ENCODE peak calls at places on chromosomes 12 and 14, in four cellular contexts. Z is lower leg skin, X is fibroblast of mammary gland, F is psoas muscle. W is an unnamed sample.

GRCh38 chr14:87255046-87255445 is 737.9 kb downstream of the GALC start:
- DNase-seq in Z (no peak), X (no peak), F (no peak), W (no peak)

GRCh38 chr14:41761204-41761603 is 154.5 kb downstream of the LRFN5 start:
- DNase-seq in Z (no peak), X (no peak), F (no peak), W (no peak)

GRCh38 chr12:7868391-7868790 is 4.3 kb downstream of the SLC2A14 start:
- DNase-seq in Z (no peak), X (peak), F (no peak), W (no peak)

GRCh38 chr14:75634848-75635247 is 25.8 kb downstream of the ERG28 start:
- DNase-seq in Z (no peak), X (no peak), F (no peak), W (no peak)

GRCh38 chr14:91058017-91058675 is 2.3 kb downstream of the RPS6KA5 start:
- DNase-seq in Z (no peak), X (peak), F (no peak), W (no peak)

GRCh38 chr12:62854024-62854423 is 80.9 kb downstream of the PPM1H start:
- DNase-seq in Z (no peak), X (no peak), F (no peak), W (no peak)

GRCh38 chr12:22459872-22460490 is 84.4 kb downstream of the C2CD5 start:
- DNase-seq in Z (no peak), X (peak), F (no peak), W (no peak)

GRCh38 chr12:108650083-108650482 is 16.4 kb upstream of the SELPLG start:
- DNase-seq in Z (no peak), X (no peak), F (no peak), W (no peak)

GRCh38 chr14:82689948-82690347 is 1156.3 kb upstream of the SEL1L start:
- DNase-seq in Z (no peak), X (no peak), F (no peak), W (no peak)

GRCh38 chr12:57460457-57461325 is 1.1 kb downstream of the GLI1 start:
- DNase-seq in Z (no peak), X (no peak), F (no peak), W (peak)

GRCh38 chr12:56115329-56115728 is 1.1 kb upstream of the RPL41 start:
- DNase-seq in Z (no peak), X (peak), F (peak), W (no peak)

GRCh38 chr14:59133202-59133601 is 55.3 kb upstream of the DAAM1 start:
- DNase-seq in Z (no peak), X (peak), F (no peak), W (no peak)

GRCh38 chr14:77006127-77006526 is 22.4 kb downstream of the IRF2BPL start:
- DNase-seq in Z (no peak), X (no peak), F (no peak), W (no peak)

GRCh38 chr12:70739741-70740140 is 102.5 kb upstream of the PTPRB start:
- DNase-seq in Z (no peak), X (no peak), F (no peak), W (no peak)

GRCh38 chr12:43898474-43898873 is 62.6 kb downstream of the TMEM117 start:
- DNase-seq in Z (no peak), X (no peak), F (no peak), W (no peak)

GRCh38 chr14:20774258-20774657 is 6.1 kb downstream of the EDDM3B start:
- DNase-seq in Z (no peak), X (no peak), F (no peak), W (no peak)

GRCh38 chr12:3333583-3333982 is 157.4 kb upstream of the PRMT8 start:
- DNase-seq in Z (no peak), X (no peak), F (no peak), W (no peak)

GRCh38 chr12:110778801-110779577 is 36.3 kb upstream of the PPP1CC start:
- DNase-seq in Z (no peak), X (no peak), F (no peak), W (no peak)
- TF ChIP-seq CTCF in Z (no peak), X (no peak), F (no peak), W (no peak)

GRCh38 chr14:33061667-33062325 is 123.1 kb downstream of the NPAS3 start:
- DNase-seq in Z (no peak), X (no peak), F (no peak), W (no peak)
- TF ChIP-seq CTCF in Z (no peak), X (no peak), F (no peak), W (no peak)

DNA sequence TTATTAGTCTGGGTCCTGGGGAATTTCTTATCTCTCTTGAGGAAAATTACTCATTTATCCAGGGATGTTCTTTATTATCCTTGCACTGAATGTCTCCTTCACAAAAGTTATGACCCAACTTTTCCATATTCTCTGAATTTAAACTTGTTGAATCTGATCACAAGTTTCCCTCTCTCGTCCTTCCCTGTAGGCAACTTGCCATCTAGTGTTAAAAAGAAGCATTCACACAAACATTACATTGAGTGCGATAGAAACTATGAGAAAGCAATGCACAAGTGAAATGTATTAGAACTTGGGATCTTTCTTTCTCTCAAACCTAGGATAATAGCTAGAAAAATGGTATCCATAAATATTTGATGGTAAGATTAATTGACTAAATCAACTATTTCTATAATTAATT is 608.4 kb downstream of the FSCB start:
- DNase-seq in Z (no peak), X (no peak), F (no peak), W (no peak)
- TF ChIP-seq CTCF in Z (no peak), X (no peak), F (no peak), W (no peak)

DNA sequence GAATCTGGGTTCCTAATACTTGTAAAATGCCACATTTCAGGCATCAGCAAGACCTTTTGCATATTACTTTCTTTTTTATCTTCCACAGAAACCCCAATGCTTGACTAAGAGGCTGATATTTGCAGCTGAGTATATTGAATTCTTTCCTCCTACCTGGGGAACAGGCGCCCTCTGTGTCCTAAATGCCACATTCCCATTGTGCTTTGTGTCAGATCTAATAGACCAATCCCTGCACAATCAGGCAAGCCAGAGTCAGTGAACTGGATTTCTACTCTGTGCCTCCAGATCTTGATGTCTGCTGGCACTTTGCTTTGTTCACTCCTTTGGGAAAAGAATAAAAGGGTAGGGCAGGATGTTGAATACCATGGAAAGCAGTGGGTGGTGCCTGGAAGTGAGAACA is 22.4 kb upstream of the TAS2R42 start:
- DNase-seq in Z (no peak), X (no peak), F (no peak), W (no peak)
- TF ChIP-seq CTCF in Z (no peak), X (no peak), F (no peak), W (no peak)

GRCh38 chr14:58131386-58131785 is 20.6 kb downstream of the ARMH4 start:
- DNase-seq in Z (no peak), X (peak), F (no peak), W (no peak)
- TF ChIP-seq CTCF in Z (no peak), X (no peak), F (no peak), W (no peak)

GRCh38 chr14:24879661-24880381 is 170.1 kb downstream of the STXBP6 start:
- DNase-seq in Z (no peak), X (peak), F (no peak), W (no peak)
- TF ChIP-seq CTCF in Z (no peak), X (no peak), F (no peak), W (no peak)